ENCODE peak calls at places on chromosomes 16 and 17, in six cellular contexts. E is NCI-H187 treated with DMSO at 0.1 percent for 48 hours, I is NCI-H524 treated with DMSO at 0.1 percent for 48 hours, Q is foreskin fibroblast, W is M059J, S is hippocampal formation. U is an unnamed sample.

GRCh38 chr16:11679941-11680911 is 12.0 kb downstream of the SNN start:
- DNase-seq in W (no peak), Q (no peak), E (no peak), S (no peak), I (no peak), U (no peak)

GRCh38 chr17:7330099-7331015 is 1.2 kb upstream of the NEURL4 start:
- DNase-seq in Q (peak; percentile 86), S (peak; percentile 69), W (peak; percentile 81), I (no peak), E (no peak), U (peak; percentile 87)

GRCh38 chr17:78654230-78654824 is 77.1 kb upstream of the DNAH17 start:
- DNase-seq in W (no peak), I (no peak), E (no peak), S (no peak), Q (no peak), U (no peak)

GRCh38 chr16:25838724-25839186 is 147.0 kb downstream of the HS3ST4 start:
- DNase-seq in Q (peak; percentile 55), E (peak; percentile 40), W (peak; percentile 47), S (peak; percentile 64), I (peak; percentile 0), U (peak; percentile 60)

GRCh38 chr17:46983782-46984181 is 4.7 kb upstream of the RPRML start:
- DNase-seq in S (no peak), Q (no peak), I (no peak), E (no peak), W (no peak), U (no peak)

GRCh38 chr17:16443390-16444257 is 28.3 kb downstream of the TRPV2 start:
- DNase-seq in W (no peak), E (no peak), S (no peak), I (no peak), Q (no peak), U (peak; percentile 49)

GRCh38 chr16:48852955-48853354 is 243.0 kb upstream of the N4BP1 start:
- DNase-seq in W (no peak), S (no peak), Q (no peak), E (no peak), I (no peak), U (no peak)

GRCh38 chr17:51270675-51271074 is 10.3 kb downstream of the UTP18 start:
- DNase-seq in W (no peak), S (no peak), I (no peak), Q (no peak), E (no peak), U (no peak)

GRCh38 chr16:49929606-49930005 is 73.7 kb upstream of the ZNF423 start:
- DNase-seq in Q (no peak), S (no peak), W (no peak), E (no peak), I (no peak), U (no peak)

GRCh38 chr16:75236232-75236631 is 15.2 kb downstream of the BCAR1 start:
- DNase-seq in Q (no peak), W (no peak), I (no peak), E (no peak), S (no peak), U (no peak)

GRCh38 chr16:75075688-75076268 is 40.8 kb downstream of the LDHD start:
- DNase-seq in Q (no peak), W (no peak), E (no peak), S (no peak), I (no peak), U (no peak)

GRCh38 chr17:58119491-58119890 is 28.7 kb upstream of the OR4D1 start:
- DNase-seq in W (no peak), S (no peak), E (no peak), I (no peak), Q (no peak), U (no peak)

GRCh38 chr17:81246679-81247338 is 7.7 kb downstream of the NDUFAF8 start:
- DNase-seq in S (no peak), W (no peak), E (no peak), I (no peak), Q (no peak), U (no peak)

GRCh38 chr17:17129466-17129865 is 76.7 kb downstream of the PLD6 start:
- DNase-seq in W (no peak), I (no peak), S (no peak), Q (no peak), E (no peak), U (no peak)

GRCh38 chr17:44279586-44280344 is 11.8 kb upstream of the SLC4A1 start:
- DNase-seq in I (no peak), S (peak; percentile 3), Q (peak; percentile 93), E (no peak), W (peak; percentile 94), U (peak; percentile 98)

GRCh38 chr16:85396879-85397871 is 215.9 kb upstream of the GSE1 start:
- DNase-seq in E (no peak), S (no peak), I (no peak), W (no peak), Q (peak; percentile 23), U (peak; percentile 32)

GRCh38 chr16:4615389-4616046 is 830 bp upstream of the UBALD1 start:
- DNase-seq in I (no peak), Q (no peak), E (no peak), W (no peak), S (no peak), U (no peak)

U was measured in ELR.